ENCODE peak calls at places on chromosomes 5 and 9, in four cellular contexts. D is RWPE2, O is astrocyte, I is tibial nerve. G is an unnamed sample.

GRCh38 chr5:33969572-33970452 is 14.7 kb downstream of the SLC45A2 start:
- DNase-seq in D (no peak), O (peak; percentile 32), I (no peak), G (peak; percentile 79)

GRCh38 chr9:6545017-6545691 is 100.4 kb downstream of the GLDC start:
- DNase-seq in D (no peak), O (peak; percentile 37), I (no peak), G (no peak)

GRCh38 chr5:58710871-58711270 is 128.0 kb downstream of the RAB3C start:
- DNase-seq in D (no peak), O (no peak), I (no peak), G (no peak)

GRCh38 chr5:132083065-132083678 is 9.6 kb downstream of the CSF2 start:
- DNase-seq in D (no peak), O (no peak), I (no peak), G (no peak)

GRCh38 chr9:95772320-95773060 is 103.0 kb upstream of the ERCC6L2 start:
- DNase-seq in D (no peak), O (peak; percentile 66), I (peak; percentile 37), G (peak; percentile 65)

GRCh38 chr9:123953601-123954011 is 23.7 kb upstream of the DENND1A start:
- DNase-seq in D (no peak), O (no peak), I (no peak), G (peak; percentile 26)

GRCh38 chr5:53779541-53779981 is 219.1 kb downstream of the NDUFS4 start:
- DNase-seq in D (no peak), O (peak; percentile 52), I (peak; percentile 10), G (peak; percentile 65)

GRCh38 chr9:89880161-89880560 is 275.3 kb downstream of the GADD45G start:
- DNase-seq in D (no peak), O (no peak), I (no peak), G (no peak)

GRCh38 chr9:130658893-130659698 is 5.3 kb upstream of the PRDM12 start:
- DNase-seq in D (peak; percentile 51), O (no peak), I (no peak), G (no peak)

GRCh38 chr5:54785729-54786548 is 199.5 kb downstream of the ESM1 start:
- DNase-seq in D (no peak), O (peak; percentile 6), I (peak; percentile 44), G (peak; percentile 33)

GRCh38 chr5:125835293-125836172 is 587.7 kb upstream of the GRAMD2B start:
- DNase-seq in D (no peak), O (peak; percentile 47), I (peak; percentile 21), G (peak; percentile 2)

GRCh38 chr5:77920350-77921046 is 144.4 kb upstream of the TBCA start:
- DNase-seq in D (no peak), O (no peak), I (no peak), G (no peak)

GRCh38 chr9:36999728-37000333 is 34.2 kb downstream of the PAX5 start:
- DNase-seq in D (no peak), O (no peak), I (no peak), G (no peak)

GRCh38 chr5:143023447-143024096 is 253.4 kb downstream of the ARHGAP26 start:
- DNase-seq in D (no peak), O (no peak), I (no peak), G (peak; percentile 63)

GRCh38 chr5:763998-764781 is 20.3 kb downstream of the ZDHHC11B start:
- DNase-seq in D (peak; percentile 58), O (no peak), I (no peak), G (no peak)

GRCh38 chr9:33448159-33448511 is 742 bp upstream of the AQP3 start:
- DNase-seq in D (no peak), O (no peak), I (no peak), G (no peak)

GRCh38 chr5:173016069-173016455 is 32.5 kb downstream of the ATP6V0E1 start:
- DNase-seq in D (no peak), O (no peak), I (no peak), G (no peak)

GRCh38 chr9:120210301-120210700 is 369.7 kb downstream of the CDK5RAP2 start:
- DNase-seq in D (no peak), O (no peak), I (no peak), G (no peak)

GRCh38 chr9:14271078-14271673 is 42.8 kb downstream of the NFIB start:
- DNase-seq in D (no peak), O (peak; percentile 87), I (peak; percentile 78), G (peak; percentile 19)

GRCh38 chr5:61082516-61083280 is 79.6 kb downstream of the SMIM15 start:
- DNase-seq in D (no peak), O (peak; percentile 43), I (no peak), G (peak; percentile 37)
- H3K36me3 ChIP-seq in D (no peaks in the 10 kb centered on the region), O (no peaks in the 10 kb centered on the region), I (peaks cover 22% of the 10 kb centered on the region), G (peaks cover 7% of the 10 kb centered on the region)

GRCh38 chr9:20832775-20833174 is 148.7 kb downstream of the FOCAD start:
- DNase-seq in D (no peak), O (no peak), I (no peak), G (no peak)

GRCh38 chr9:20835364-20836286 is 151.6 kb downstream of the FOCAD start:
- DNase-seq in D (no peak), O (peak; percentile 56), I (no peak), G (peak; percentile 20)

GRCh38 chr9:20838218-20838617 is 154.2 kb downstream of the FOCAD start:
- DNase-seq in D (no peak), O (peak; percentile 27), I (no peak), G (peak; percentile 44)
- H3K36me3 ChIP-seq in D (peaks cover 4% of the 10 kb centered on the region), O (no peaks in the 10 kb centered on the region), I (peaks cover 7% of the 10 kb centered on the region), G (peaks cover 7% of the 10 kb centered on the region)

GRCh38 chr9:111429175-111429574 is 55.0 kb downstream of the ECPAS start:
- DNase-seq in D (no peak), O (peak; percentile 23), I (no peak), G (peak; percentile 39)
- H3K36me3 ChIP-seq in D (peaks cover 97% of the 10 kb centered on the region), O (peaks cover 28% of the 10 kb centered on the region), I (peaks cover 91% of the 10 kb centered on the region), G (peaks cover 84% of the 10 kb centered on the region)

GRCh38 chr5:38879091-38879460 is 33.3 kb downstream of the OSMR start:
- DNase-seq in D (no peak), O (no peak), I (no peak), G (no peak)
- H3K36me3 ChIP-seq in D (peaks cover 98% of the 10 kb centered on the region), O (peaks cover 41% of the 10 kb centered on the region), I (peaks cover 88% of the 10 kb centered on the region), G (peaks cover 55% of the 10 kb centered on the region)

DNA sequence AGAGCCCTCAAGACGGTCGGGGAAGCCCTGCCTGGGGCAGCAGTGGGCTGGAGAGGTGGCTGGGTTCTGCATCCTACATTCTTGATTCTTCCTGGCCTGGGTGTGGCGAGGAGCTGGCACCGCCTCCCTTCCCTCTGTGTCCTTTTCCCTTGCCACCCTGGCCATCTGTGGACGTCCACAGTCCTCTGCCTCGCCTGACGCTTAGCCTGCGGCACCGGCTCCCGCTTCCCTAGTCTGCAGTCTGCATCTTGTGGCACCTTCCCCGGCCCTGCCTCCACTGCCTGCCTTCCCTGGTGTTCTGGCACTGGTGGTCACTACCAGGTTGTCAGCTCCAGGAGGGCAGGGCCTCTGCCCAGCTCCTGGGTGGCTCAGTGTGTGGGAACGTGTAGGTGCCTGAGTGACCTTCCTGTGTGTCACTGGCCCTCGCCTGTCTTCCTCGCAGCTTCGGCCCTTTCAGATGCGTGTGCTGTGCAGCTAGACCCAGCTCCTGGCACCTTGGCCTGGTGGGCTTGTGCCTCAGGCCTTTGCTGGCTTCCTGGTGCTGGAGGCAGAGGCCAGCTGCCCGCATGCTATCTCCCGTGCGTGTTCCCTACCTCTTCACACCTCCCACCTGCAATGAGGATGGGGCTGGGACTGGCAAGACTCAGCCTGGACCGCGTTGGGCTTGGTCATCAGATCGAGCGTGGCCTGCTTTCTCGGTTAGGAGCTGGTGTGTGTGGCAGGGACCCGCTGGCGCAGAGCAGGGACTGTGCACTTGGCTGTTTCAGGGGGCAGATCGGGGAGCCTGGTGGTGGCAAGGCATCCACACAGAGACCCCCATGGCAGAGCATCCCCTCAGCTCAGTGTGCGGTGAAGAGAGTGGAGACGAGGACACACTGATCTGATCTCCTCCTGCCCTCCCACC is 20.9 kb downstream of the TRAF2 start:
- DNase-seq in D (no peak), O (no peak), I (no peak), G (no peak)
- H3K36me3 ChIP-seq in D (peaks cover 74% of the 10 kb centered on the region), O (peaks cover under 1% of the 10 kb centered on the region), I (peaks cover 56% of the 10 kb centered on the region), G (no peaks in the 10 kb centered on the region)

GRCh38 chr5:177465044-177465443 is 8.4 kb downstream of the DBN1 start:
- DNase-seq in D (no peak), O (no peak), I (no peak), G (no peak)
- H3K36me3 ChIP-seq in D (peaks cover 57% of the 10 kb centered on the region), O (peaks cover 41% of the 10 kb centered on the region), I (peaks cover 77% of the 10 kb centered on the region), G (peaks cover 20% of the 10 kb centered on the region)

DNA sequence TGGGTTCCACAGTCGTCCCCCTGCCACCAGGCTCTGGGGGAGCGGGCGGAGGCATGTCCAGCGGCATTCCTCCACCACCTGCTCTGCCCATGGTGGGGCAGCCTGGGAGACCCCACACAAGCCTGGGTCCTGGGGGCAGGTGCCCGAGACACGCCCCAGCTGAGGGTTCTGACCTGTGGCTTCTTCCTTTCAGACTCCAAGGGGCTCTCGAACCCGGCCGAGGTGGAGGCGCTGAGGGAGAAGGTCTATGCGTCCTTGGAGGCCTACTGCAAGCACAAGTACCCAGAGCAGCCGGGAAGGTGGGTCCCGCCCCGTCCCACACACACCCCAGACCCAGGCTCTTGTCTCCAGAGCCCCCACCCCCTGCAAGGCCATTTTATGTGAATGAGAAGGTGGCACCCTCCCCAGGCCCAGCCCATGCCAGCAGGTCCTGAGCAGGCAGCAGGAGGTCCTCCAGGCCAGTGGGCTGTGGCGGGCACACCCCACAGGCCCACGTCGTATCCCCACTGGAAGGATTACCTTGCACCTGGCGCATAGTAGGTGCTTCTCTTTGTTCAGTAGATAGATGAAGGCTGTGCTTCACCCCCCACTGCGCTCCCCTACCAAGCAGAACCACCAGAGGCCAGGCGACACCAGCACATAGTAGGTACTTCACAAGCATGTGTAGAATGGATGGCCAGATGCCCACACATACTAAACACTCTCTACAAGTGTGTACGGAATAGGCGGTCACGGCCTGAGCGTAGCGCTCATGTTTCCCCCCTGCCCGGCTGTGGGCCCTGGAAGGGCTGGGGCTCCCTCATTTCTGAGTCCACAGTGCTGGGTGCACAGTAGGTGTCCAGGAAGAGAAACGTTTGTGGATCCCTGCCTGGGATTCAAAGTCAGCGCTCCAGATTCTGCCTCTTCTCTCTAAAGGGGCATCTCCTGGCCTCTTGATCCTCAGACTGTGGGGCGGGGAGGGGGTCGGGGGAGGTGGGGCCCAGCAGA is 107.9 kb downstream of the RXRA start:
- DNase-seq in D (no peak), O (no peak), I (no peak), G (no peak)
- H3K36me3 ChIP-seq in D (peaks cover 43% of the 10 kb centered on the region), O (no peaks in the 10 kb centered on the region), I (peaks cover 36% of the 10 kb centered on the region), G (peaks cover 11% of the 10 kb centered on the region)

GRCh38 chr5:14801792-14802191 is 69.8 kb downstream of the ANKH start:
- DNase-seq in D (no peak), O (no peak), I (no peak), G (no peak)
- H3K36me3 ChIP-seq in D (no peaks in the 10 kb centered on the region), O (no peaks in the 10 kb centered on the region), I (no peaks in the 10 kb centered on the region), G (no peaks in the 10 kb centered on the region)

GRCh38 chr5:68231414-68232076 is 16.0 kb downstream of the PIK3R1 start:
- DNase-seq in D (no peak), O (no peak), I (no peak), G (no peak)

GRCh38 chr5:68227532-68228160 is 12.1 kb downstream of the PIK3R1 start:
- DNase-seq in D (no peak), O (no peak), I (no peak), G (no peak)

GRCh38 chr5:68230285-68230684 is 14.7 kb downstream of the PIK3R1 start:
- DNase-seq in D (no peak), O (no peak), I (no peak), G (no peak)

GRCh38 chr5:68226564-68227073 is 11.1 kb downstream of the PIK3R1 start:
- DNase-seq in D (no peak), O (no peak), I (no peak), G (no peak)

DNA sequence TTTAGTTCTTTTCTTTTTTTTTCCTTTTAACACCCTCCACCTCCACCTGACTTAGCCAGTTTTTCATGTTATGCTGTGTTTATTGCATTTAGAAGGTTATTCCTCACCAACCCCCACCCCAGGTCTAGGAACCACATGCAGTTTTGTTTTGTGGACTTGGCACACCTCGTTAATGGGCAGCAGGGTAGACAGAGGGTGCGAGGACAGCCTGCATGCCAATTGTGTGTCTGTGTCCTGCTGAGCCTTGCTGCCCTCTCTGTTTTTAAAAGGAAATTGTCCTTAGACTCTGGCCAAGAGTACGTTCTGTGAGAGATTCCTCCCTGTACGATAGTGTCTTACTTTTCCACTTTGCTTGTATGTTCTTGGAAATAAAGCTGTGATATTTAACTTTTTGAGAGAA is 13.9 kb downstream of the PIK3R1 start:
- DNase-seq in D (no peak), O (no peak), I (no peak), G (no peak)
- H3K36me3 ChIP-seq in D (peaks cover 78% of the 10 kb centered on the region), O (peaks cover 6% of the 10 kb centered on the region), I (peaks cover 44% of the 10 kb centered on the region), G (peaks cover 23% of the 10 kb centered on the region)

G was measured in GM23248.